ENCODE peak calls at places on chromosomes 4 and X, in four cellular contexts. One of them, this sample, is unnamed.

GRCh38 chrX:84248226-84248625 is 60.2 kb upstream of the RPS6KA6 start:
- DNase-seq in fibroblast of lung: peak; percentile 39
- DNase-seq in endothelial cell: no peak
- DNase-seq in AG09309: no peak
- DNase-seq in this sample: no peak

GRCh38 chrX:136325377-136325776 is 24.6 kb downstream of the ADGRG4 start:
- DNase-seq in endothelial cell: no peak
- DNase-seq in AG09309: no peak
- DNase-seq in fibroblast of lung: no peak
- DNase-seq in this sample: no peak

GRCh38 chr4:9384126-9384525 is 21.2 kb downstream of the USP17L30 start:
- DNase-seq in endothelial cell: no peak
- DNase-seq in fibroblast of lung: no peak
- DNase-seq in AG09309: no peak
- DNase-seq in this sample: no peak

GRCh38 chr4:7423801-7424552 is 10.8 kb downstream of the PSAPL1 start:
- DNase-seq in fibroblast of lung: no peak
- DNase-seq in AG09309: no peak
- DNase-seq in endothelial cell: no peak
- DNase-seq in this sample: no peak

GRCh38 chrX:21799767-21800166 is 39.6 kb upstream of the MBTPS2 start:
- DNase-seq in fibroblast of lung: no peak
- DNase-seq in AG09309: no peak
- DNase-seq in endothelial cell: no peak
- DNase-seq in this sample: no peak

GRCh38 chr4:7299051-7299907 is 106.9 kb downstream of the SORCS2 start:
- DNase-seq in AG09309: no peak
- DNase-seq in endothelial cell: no peak
- DNase-seq in fibroblast of lung: no peak
- DNase-seq in this sample: no peak

GRCh38 chrX:70755850-70756249 is 152.7 kb downstream of the TEX11 start:
- DNase-seq in fibroblast of lung: no peak
- DNase-seq in endothelial cell: no peak
- DNase-seq in AG09309: no peak
- DNase-seq in this sample: no peak

GRCh38 chrX:57607295-57608187 is 15.7 kb downstream of the ZXDB start:
- DNase-seq in endothelial cell: no peak
- DNase-seq in fibroblast of lung: no peak
- DNase-seq in AG09309: no peak
- DNase-seq in this sample: no peak

GRCh38 chr4:122701061-122701460 is 31.4 kb upstream of the BBS12 start:
- DNase-seq in fibroblast of lung: no peak
- DNase-seq in endothelial cell: no peak
- DNase-seq in AG09309: no peak
- DNase-seq in this sample: no peak

GRCh38 chr4:67087897-67088296 is 457.4 kb downstream of the CENPC start:
- DNase-seq in fibroblast of lung: no peak
- DNase-seq in endothelial cell: peak; percentile 55
- DNase-seq in AG09309: no peak
- DNase-seq in this sample: no peak

GRCh38 chrX:15738686-15739016 is 581 bp downstream of the CA5B start:
- DNase-seq in AG09309: no peak
- DNase-seq in fibroblast of lung: no peak
- DNase-seq in endothelial cell: no peak
- DNase-seq in this sample: no peak

GRCh38 chr4:105058177-105058812 is 88.4 kb upstream of the TET2 start:
- DNase-seq in AG09309: no peak
- DNase-seq in fibroblast of lung: peak; percentile 36
- DNase-seq in endothelial cell: no peak
- DNase-seq in this sample: no peak

GRCh38 chrX:15873566-15873965 is 19.0 kb upstream of the AP1S2 start:
- DNase-seq in fibroblast of lung: peak; percentile 6
- DNase-seq in AG09309: no peak
- DNase-seq in endothelial cell: no peak
- DNase-seq in this sample: no peak

GRCh38 chr4:38743866-38744265 is 38.9 kb downstream of the TLR10 start:
- DNase-seq in endothelial cell: no peak
- DNase-seq in fibroblast of lung: no peak
- DNase-seq in AG09309: no peak
- DNase-seq in this sample: no peak

GRCh38 chr4:176761872-176762271 is 30.9 kb downstream of the VEGFC start:
- DNase-seq in AG09309: no peak
- DNase-seq in endothelial cell: no peak
- DNase-seq in fibroblast of lung: no peak
- DNase-seq in this sample: no peak

GRCh38 chrX:86171366-86171765 is 23.1 kb downstream of the DACH2 start:
- DNase-seq in AG09309: peak; percentile 5
- DNase-seq in fibroblast of lung: peak; percentile 65
- DNase-seq in endothelial cell: peak; percentile 23
- DNase-seq in this sample: no peak

GRCh38 chrX:25083661-25084060 is 67.9 kb upstream of the ARX start:
- DNase-seq in endothelial cell: no peak
- DNase-seq in AG09309: no peak
- DNase-seq in fibroblast of lung: no peak
- DNase-seq in this sample: no peak

GRCh38 chrX:75181721-75182120 is 25.6 kb upstream of the ABCB7 start:
- DNase-seq in endothelial cell: no peak
- DNase-seq in AG09309: no peak
- DNase-seq in fibroblast of lung: no peak
- DNase-seq in this sample: no peak

GRCh38 chr4:128859887-128860774 is 50.6 kb downstream of the JADE1 start:
- DNase-seq in fibroblast of lung: peak; percentile 92
- DNase-seq in AG09309: peak; percentile 39
- DNase-seq in endothelial cell: no peak
- DNase-seq in this sample: no peak

GRCh38 chr4:154349829-154350228 is 141.8 kb downstream of the DCHS2 start:
- DNase-seq in fibroblast of lung: peak; percentile 5
- DNase-seq in endothelial cell: no peak
- DNase-seq in AG09309: no peak
- DNase-seq in this sample: no peak

GRCh38 chr4:71074452-71075299 is 81.2 kb downstream of the DCK start:
- DNase-seq in AG09309: peak; percentile 1
- DNase-seq in endothelial cell: no peak
- DNase-seq in fibroblast of lung: no peak
- DNase-seq in this sample: peak; percentile 13

GRCh38 chr4:88725143-88725542 is 27.5 kb upstream of the NAP1L5 start:
- DNase-seq in AG09309: no peak
- DNase-seq in endothelial cell: no peak
- DNase-seq in fibroblast of lung: no peak
- DNase-seq in this sample: no peak

GRCh38 chrX:35025820-35026219 is 83.2 kb downstream of the FAM47B start:
- DNase-seq in AG09309: no peak
- DNase-seq in fibroblast of lung: no peak
- DNase-seq in endothelial cell: no peak
- DNase-seq in this sample: no peak

GRCh38 chr4:114109776-114110175 is 130.3 kb upstream of the ARSJ start:
- DNase-seq in fibroblast of lung: no peak
- DNase-seq in AG09309: no peak
- DNase-seq in endothelial cell: no peak
- DNase-seq in this sample: no peak

GRCh38 chr4:174764105-174764729 is 64.8 kb downstream of the GLRA3 start:
- DNase-seq in fibroblast of lung: peak; percentile 68
- DNase-seq in AG09309: peak; percentile 28
- DNase-seq in endothelial cell: no peak
- DNase-seq in this sample: peak; percentile 29

GRCh38 chr4:8030121-8030781 is 90.6 kb upstream of the AFAP1 start:
- DNase-seq in AG09309: no peak
- DNase-seq in endothelial cell: no peak
- DNase-seq in fibroblast of lung: no peak
- DNase-seq in this sample: no peak

GRCh38 chrX:13085533-13085932 is 41.1 kb upstream of the FAM9C start:
- DNase-seq in fibroblast of lung: no peak
- DNase-seq in AG09309: no peak
- DNase-seq in endothelial cell: no peak
- DNase-seq in this sample: no peak

GRCh38 chr4:86043755-86044592 is 315.9 kb downstream of the MAPK10 start:
- DNase-seq in fibroblast of lung: peak; percentile 68
- DNase-seq in AG09309: no peak
- DNase-seq in endothelial cell: peak; percentile 44
- DNase-seq in this sample: peak; percentile 45

GRCh38 chr4:25157071-25157470 is 3.2 kb downstream of the SEPSECS start:
- DNase-seq in endothelial cell: no peak
- DNase-seq in fibroblast of lung: no peak
- DNase-seq in AG09309: no peak
- DNase-seq in this sample: no peak

GRCh38 chr4:186651624-186652023 is 72.0 kb downstream of the FAT1 start:
- DNase-seq in AG09309: no peak
- DNase-seq in fibroblast of lung: peak; percentile 52
- DNase-seq in endothelial cell: no peak
- DNase-seq in this sample: no peak

GRCh38 chr4:106092361-106093040 is 197.2 kb downstream of the NPNT start:
- DNase-seq in AG09309: no peak
- DNase-seq in fibroblast of lung: no peak
- DNase-seq in endothelial cell: no peak
- DNase-seq in this sample: no peak

GRCh38 chrX:132209527-132209926 is 9.7 kb downstream of the RAP2C start:
- DNase-seq in fibroblast of lung: peak; percentile 65
- DNase-seq in endothelial cell: no peak
- DNase-seq in AG09309: peak; percentile 11
- DNase-seq in this sample: no peak

GRCh38 chr4:125704726-125705125 is 390.0 kb downstream of the FAT4 start:
- DNase-seq in endothelial cell: no peak
- DNase-seq in fibroblast of lung: no peak
- DNase-seq in AG09309: peak; percentile 3
- DNase-seq in this sample: no peak

GRCh38 chr4:155207534-155208257 is 740 bp upstream of the NPY2R start:
- DNase-seq in endothelial cell: peak; percentile 58
- DNase-seq in AG09309: no peak
- DNase-seq in fibroblast of lung: no peak
- DNase-seq in this sample: no peak

GRCh38 chr4:10281996-10282395 is 165.4 kb upstream of the WDR1 start:
- DNase-seq in endothelial cell: no peak
- DNase-seq in AG09309: no peak
- DNase-seq in fibroblast of lung: no peak
- DNase-seq in this sample: no peak

GRCh38 chr4:16579866-16580265 is 318.6 kb downstream of the LDB2 start:
- DNase-seq in endothelial cell: no peak
- DNase-seq in AG09309: no peak
- DNase-seq in fibroblast of lung: no peak
- DNase-seq in this sample: no peak

GRCh38 chr4:73021634-73022033 is 47.9 kb downstream of the COX18 start:
- DNase-seq in endothelial cell: no peak
- DNase-seq in fibroblast of lung: peak; percentile 23
- DNase-seq in AG09309: peak; percentile 16
- DNase-seq in this sample: peak; percentile 47

GRCh38 chr4:104826171-104826570 is 320.5 kb upstream of the TET2 start:
- DNase-seq in fibroblast of lung: no peak
- DNase-seq in AG09309: no peak
- DNase-seq in endothelial cell: no peak
- DNase-seq in this sample: no peak

This sample was measured in smooth muscle cell of the brain vasculature.